ENCODE peak calls at places on chromosomes 11 and 22, in five cellular contexts. T is HCT116, F is SK-N-SH, W is HepG2, X is K562. C is an unnamed sample.

GRCh38 chr11:13333456-13333957 is 55.9 kb downstream of the BMAL1 start:
- DNase-seq in F (no peak), T (peak; percentile 77), X (no peak), W (peak; percentile 18), C (no peak)

GRCh38 chr11:80593981-80594380 is 1153.2 kb upstream of the TENM4 start:
- DNase-seq in F (no peak), X (no peak), T (no peak), W (peak; percentile 28), C (peak; percentile 58)

GRCh38 chr11:120352405-120352804 is 16.2 kb downstream of the ARHGEF12 start:
- DNase-seq in W (no peak), F (no peak), X (no peak), T (no peak), C (no peak)

GRCh38 chr11:58580311-58580710 is 1.4 kb downstream of the ZFP91 start:
- DNase-seq in F (no peak), X (no peak), T (no peak), W (no peak), C (no peak)

GRCh38 chr22:21075516-21076138 is 29.9 kb downstream of the LRRC74B start:
- DNase-seq in F (no peak), T (no peak), W (no peak), X (peak; percentile 58), C (no peak)

GRCh38 chr22:29062286-29062949 is 787 bp upstream of the C22orf31 start:
- DNase-seq in W (peak; percentile 73), X (no peak), T (no peak), F (no peak), C (no peak)

GRCh38 chr11:28833670-28834069 is 725.5 kb downstream of the METTL15 start:
- DNase-seq in F (no peak), X (no peak), T (no peak), W (no peak), C (no peak)

GRCh38 chr11:3626250-3626960 is 15.4 kb downstream of the ART5 start:
- DNase-seq in T (no peak), F (no peak), W (no peak), X (no peak), C (no peak)

GRCh38 chr22:34000879-34001526 is 80.7 kb upstream of the LARGE1 start:
- DNase-seq in W (no peak), T (no peak), X (no peak), F (no peak), C (no peak)

GRCh38 chr22:25353516-25354445 is 134.3 kb downstream of the CRYBB2 start:
- DNase-seq in X (no peak), F (no peak), T (no peak), W (no peak), C (no peak)

GRCh38 chr11:20599424-20600346 is at the start of gene SLC6A5:
- DNase-seq in W (peak; percentile 25), T (no peak), X (peak; percentile 59), F (no peak), C (no peak)

GRCh38 chr11:65121447-65121864 is 478 bp downstream of the FAU start:
- DNase-seq in X (no peak), T (no peak), F (no peak), W (no peak), C (no peak)

GRCh38 chr11:66237867-66238266 is 30.6 kb upstream of the RAB1B start:
- DNase-seq in X (no peak), T (no peak), W (no peak), F (no peak), C (no peak)

GRCh38 chr11:28743101-28743550 is 634.9 kb downstream of the METTL15 start:
- DNase-seq in W (no peak), T (no peak), X (no peak), F (no peak), C (no peak)

GRCh38 chr22:21837184-21837979 is 30.1 kb downstream of the MAPK1 start:
- DNase-seq in X (peak; percentile 73), T (peak; percentile 39), F (no peak), W (peak; percentile 72), C (no peak)

GRCh38 chr11:33772300-33772699 is 2.0 kb downstream of the FBXO3 start:
- DNase-seq in X (peak; percentile 19), W (peak; percentile 10), F (no peak), T (no peak), C (no peak)

GRCh38 chr11:89495951-89496350 is 4.8 kb upstream of the NOX4 start:
- DNase-seq in F (no peak), T (no peak), W (no peak), X (no peak), C (no peak)

GRCh38 chr11:122242731-122243130 is 126.7 kb upstream of the BLID start:
- DNase-seq in W (no peak), T (no peak), F (no peak), X (no peak), C (no peak)

GRCh38 chr11:45877221-45877620 is 8.2 kb upstream of the MAPK8IP1 start:
- DNase-seq in X (no peak), T (no peak), F (no peak), W (no peak), C (no peak)

GRCh38 chr11:19954899-19955298 is 205.4 kb downstream of the DBX1 start:
- DNase-seq in T (no peak), X (no peak), F (no peak), W (peak; percentile 56), C (no peak)

GRCh38 chr11:30487200-30487898 is 98.8 kb downstream of the MPPED2 start:
- DNase-seq in W (no peak), X (no peak), T (no peak), F (no peak), C (no peak)

GRCh38 chr11:4983851-4984250 is 10.8 kb upstream of the OR51L1 start:
- DNase-seq in T (no peak), F (no peak), X (no peak), W (no peak), C (no peak)

GRCh38 chr22:40040927-40041326 is 46.2 kb downstream of the FAM83F start:
- DNase-seq in X (peak; percentile 25), W (no peak), F (no peak), T (no peak), C (no peak)

GRCh38 chr22:35435201-35435712 is 35.3 kb downstream of the MCM5 start:
- DNase-seq in W (no peak), X (no peak), F (no peak), T (no peak), C (no peak)

GRCh38 chr22:23910496-23911190 is 16.5 kb downstream of the MIF start:
- DNase-seq in X (no peak), F (no peak), T (no peak), W (no peak), C (no peak)

GRCh38 chr11:108866781-108867180 is 201.9 kb downstream of the DDX10 start:
- DNase-seq in F (no peak), W (no peak), X (no peak), T (no peak), C (no peak)

GRCh38 chr11:43550714-43551113 is 129.8 kb upstream of the HSD17B12 start:
- DNase-seq in T (no peak), W (no peak), X (no peak), F (no peak), C (no peak)

GRCh38 chr22:28222976-28223375 is 303.9 kb upstream of the PITPNB start:
- DNase-seq in T (no peak), W (no peak), F (peak; percentile 5), X (no peak), C (no peak)

GRCh38 chr22:36493690-36494110 is 12.3 kb upstream of the TXN2 start:
- DNase-seq in T (no peak), X (no peak), W (no peak), F (no peak), C (no peak)

GRCh38 chr11:75776546-75776945 is 8.0 kb downstream of the DGAT2 start:
- DNase-seq in T (no peak), X (no peak), F (no peak), W (no peak), C (no peak)

GRCh38 chr11:126578426-126578825 is 222.9 kb downstream of the ST3GAL4 start:
- DNase-seq in X (no peak), W (no peak), F (no peak), T (no peak), C (no peak)

GRCh38 chr11:57885298-57886035 is 123.9 kb downstream of the CTNND1 start:
- DNase-seq in X (no peak), T (no peak), W (peak; percentile 20), F (no peak), C (no peak)

GRCh38 chr11:57597461-57597892 is at the start of gene SERPING1:
- DNase-seq in X (no peak), T (no peak), W (no peak), F (no peak), C (no peak)

GRCh38 chr22:44665115-44665514 is 36.9 kb upstream of the PRR5 start:
- DNase-seq in W (no peak), X (no peak), T (no peak), F (peak; percentile 8), C (no peak)
- TF ChIP-seq SIN3A in W (no peak), X (no peak), T (no peak), F (no peak), C (no peak)

GRCh38 chr22:38416621-38417251 is 38.3 kb downstream of the KCNJ4 start:
- DNase-seq in F (no peak), X (no peak), W (no peak), T (no peak), C (no peak)

GRCh38 chr22:38419121-38419863 is 35.7 kb downstream of the KCNJ4 start:
- DNase-seq in X (no peak), T (no peak), F (no peak), W (no peak), C (no peak)

GRCh38 chr22:38415561-38416321 is 39.3 kb downstream of the KCNJ4 start:
- DNase-seq in X (peak; percentile 17), F (no peak), T (no peak), W (no peak), C (no peak)

GRCh38 chr22:38418589-38418988 is 36.4 kb downstream of the KCNJ4 start:
- DNase-seq in T (no peak), F (no peak), W (no peak), X (no peak), C (no peak)

GRCh38 chr22:38417252-38418060 is 37.5 kb downstream of the KCNJ4 start:
- DNase-seq in X (no peak), W (no peak), F (no peak), T (no peak), C (no peak)
- TF ChIP-seq SIN3A in X (no peak), W (no peak), F (no peak), T (no peak), C (no peak)

DNA sequence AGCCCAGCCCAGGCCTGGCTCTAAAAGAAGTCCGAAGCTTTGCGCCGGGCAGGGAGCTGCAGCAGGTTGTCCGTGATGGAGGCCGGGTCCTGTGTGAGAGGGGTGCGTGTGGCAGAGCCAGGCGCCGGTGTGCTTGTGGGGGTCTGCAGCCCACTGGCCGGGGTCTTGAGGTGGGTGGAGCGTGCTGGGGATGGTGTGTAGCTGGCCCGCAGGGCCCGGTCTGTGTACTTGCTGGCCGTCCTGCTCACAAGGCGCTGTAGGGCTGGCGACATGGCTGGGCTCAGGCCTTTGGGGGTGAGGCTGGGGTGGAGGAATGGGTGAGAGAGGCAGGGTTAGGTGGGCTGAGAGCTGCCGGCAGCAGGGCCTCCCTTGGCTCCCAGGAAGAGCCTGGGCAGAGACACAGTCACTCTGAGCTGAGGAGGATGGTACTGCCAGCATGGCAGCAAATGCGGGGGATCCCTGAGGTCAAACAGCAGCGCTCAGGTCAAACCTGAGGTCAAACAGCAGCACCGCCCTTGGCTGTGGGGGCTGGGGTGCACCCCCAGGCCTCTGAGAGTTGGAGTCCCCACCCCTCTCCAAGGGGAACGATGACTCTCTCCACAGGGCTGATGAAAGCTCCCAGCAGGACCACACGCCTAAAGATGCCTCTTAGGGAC is 3.2 kb downstream of the TSSK2 start:
- DNase-seq in T (no peak), F (no peak), X (no peak), W (no peak), C (no peak)
- TF ChIP-seq SIN3A in T (no peak), F (no peak), X (no peak), W (no peak), C (no peak)

GRCh38 chr11:133506023-133506422 is 26.3 kb downstream of the OPCML start:
- DNase-seq in X (no peak), W (no peak), T (no peak), F (no peak), C (no peak)
- TF ChIP-seq SIN3A in X (no peak), W (no peak), T (no peak), F (no peak), C (no peak)

C was measured in Panc1.